ENCODE peak calls at places on chromosomes 7 and 10, in nine cellular contexts. One of them, this sample, is unnamed.

GRCh38 chr7:774161-775109 is 47.4 kb upstream of the PRKAR1B start:
- DNase-seq in stromal cell of bone marrow: no peak
- DNase-seq in AG20443: peak; percentile 90
- DNase-seq in GM12865: peak; percentile 53
- DNase-seq in DND-41: peak; percentile 46
- DNase-seq in GM10248: peak; percentile 81
- DNase-seq in heart right ventricle: peak; percentile 66
- DNase-seq in uterus: peak; percentile 46
- DNase-seq in stimulated activated CD4-positive, alpha-beta T cell treated with anti-CD3 and anti-CD28 coated beads, Interleukin-1b, Interleukin-23, amount 100 ng/mL, for 1 hour: peak; percentile 25
- DNase-seq in this sample: no peak

GRCh38 chr7:131538071-131538790 is 18.2 kb downstream of the PODXL start:
- DNase-seq in stromal cell of bone marrow: no peak
- DNase-seq in AG20443: peak; percentile 64
- DNase-seq in GM12865: no peak
- DNase-seq in DND-41: no peak
- DNase-seq in GM10248: no peak
- DNase-seq in heart right ventricle: no peak
- DNase-seq in uterus: no peak
- DNase-seq in stimulated activated CD4-positive, alpha-beta T cell treated with anti-CD3 and anti-CD28 coated beads, Interleukin-1b, Interleukin-23, amount 100 ng/mL, for 1 hour: no peak
- DNase-seq in this sample: no peak

GRCh38 chr10:106571216-106571954 is 593.1 kb downstream of the SORCS1 start:
- DNase-seq in stromal cell of bone marrow: no peak
- DNase-seq in AG20443: peak; percentile 60
- DNase-seq in GM12865: peak; percentile 12
- DNase-seq in DND-41: no peak
- DNase-seq in GM10248: no peak
- DNase-seq in heart right ventricle: no peak
- DNase-seq in uterus: no peak
- DNase-seq in stimulated activated CD4-positive, alpha-beta T cell treated with anti-CD3 and anti-CD28 coated beads, Interleukin-1b, Interleukin-23, amount 100 ng/mL, for 1 hour: no peak
- DNase-seq in this sample: peak; percentile 46

GRCh38 chr7:76233538-76234281 is 32.0 kb downstream of the SRRM3 start:
- DNase-seq in stromal cell of bone marrow: no peak
- DNase-seq in AG20443: no peak
- DNase-seq in GM12865: no peak
- DNase-seq in DND-41: no peak
- DNase-seq in GM10248: no peak
- DNase-seq in heart right ventricle: no peak
- DNase-seq in uterus: no peak
- DNase-seq in stimulated activated CD4-positive, alpha-beta T cell treated with anti-CD3 and anti-CD28 coated beads, Interleukin-1b, Interleukin-23, amount 100 ng/mL, for 1 hour: no peak
- DNase-seq in this sample: no peak

GRCh38 chr10:30812018-30812851 is 182.7 kb upstream of the LYZL2 start:
- DNase-seq in stromal cell of bone marrow: peak; percentile 84
- DNase-seq in AG20443: peak; percentile 78
- DNase-seq in GM12865: no peak
- DNase-seq in DND-41: peak; percentile 39
- DNase-seq in GM10248: no peak
- DNase-seq in heart right ventricle: peak; percentile 44
- DNase-seq in uterus: peak; percentile 93
- DNase-seq in stimulated activated CD4-positive, alpha-beta T cell treated with anti-CD3 and anti-CD28 coated beads, Interleukin-1b, Interleukin-23, amount 100 ng/mL, for 1 hour: no peak
- DNase-seq in this sample: no peak

GRCh38 chr7:17844514-17845196 is 95.6 kb downstream of the SNX13 start:
- DNase-seq in stromal cell of bone marrow: no peak
- DNase-seq in AG20443: no peak
- DNase-seq in GM12865: no peak
- DNase-seq in DND-41: no peak
- DNase-seq in GM10248: no peak
- DNase-seq in heart right ventricle: no peak
- DNase-seq in uterus: no peak
- DNase-seq in stimulated activated CD4-positive, alpha-beta T cell treated with anti-CD3 and anti-CD28 coated beads, Interleukin-1b, Interleukin-23, amount 100 ng/mL, for 1 hour: no peak
- DNase-seq in this sample: no peak

GRCh38 chr10:43114743-43115611 is 23.3 kb upstream of the CSGALNACT2 start:
- DNase-seq in stromal cell of bone marrow: no peak
- DNase-seq in AG20443: peak; percentile 56
- DNase-seq in GM12865: no peak
- DNase-seq in DND-41: no peak
- DNase-seq in GM10248: no peak
- DNase-seq in heart right ventricle: no peak
- DNase-seq in uterus: no peak
- DNase-seq in stimulated activated CD4-positive, alpha-beta T cell treated with anti-CD3 and anti-CD28 coated beads, Interleukin-1b, Interleukin-23, amount 100 ng/mL, for 1 hour: no peak
- DNase-seq in this sample: no peak

GRCh38 chr10:117477961-117478670 is 64.4 kb upstream of the EMX2 start:
- DNase-seq in stromal cell of bone marrow: peak; percentile 65
- DNase-seq in AG20443: peak; percentile 83
- DNase-seq in GM12865: no peak
- DNase-seq in DND-41: no peak
- DNase-seq in GM10248: no peak
- DNase-seq in heart right ventricle: no peak
- DNase-seq in uterus: no peak
- DNase-seq in stimulated activated CD4-positive, alpha-beta T cell treated with anti-CD3 and anti-CD28 coated beads, Interleukin-1b, Interleukin-23, amount 100 ng/mL, for 1 hour: no peak
- DNase-seq in this sample: peak; percentile 48

This sample was measured in OCI-M1.